ENCODE peak calls at places on chromosomes 7 and 10, in seven cellular contexts. B, I, R, G, K, H and V are unnamed samples.

GRCh38 chr7:22826593-22826992 is 3.9 kb upstream of the TOMM7 start:
- DNase-seq in H (no peak), B (no peak), I (no peak), G (no peak), R (no peak), K (no peak), V (no peak)

GRCh38 chr7:66528652-66529051 is 100.0 kb upstream of the KCTD7 start:
- DNase-seq in H (no peak), G (no peak), I (no peak), B (no peak), R (no peak), K (no peak), V (no peak)

GRCh38 chr7:139535252-139535651 is 11.8 kb downstream of the CLEC2L start:
- DNase-seq in R (no peak), H (no peak), I (no peak), B (no peak), K (no peak), G (no peak), V (no peak)

GRCh38 chr10:123563994-123564393 is 102.2 kb upstream of the GPR26 start:
- DNase-seq in H (no peak), G (no peak), I (no peak), R (peak), B (no peak), K (no peak), V (no peak)

GRCh38 chr10:80136134-80136571 is 3.6 kb downstream of the PLAC9 start:
- DNase-seq in K (no peak), B (peak), G (peak), R (peak), I (peak), H (no peak), V (no peak)

GRCh38 chr10:3775671-3776551 is 9.1 kb downstream of the KLF6 start:
- DNase-seq in G (peak), H (peak), B (no peak), R (peak), I (no peak), K (no peak), V (peak)

GRCh38 chr10:116287906-116288501 is 15.0 kb upstream of the GFRA1 start:
- DNase-seq in B (no peak), R (no peak), G (peak), H (peak), I (no peak), K (peak), V (peak)

GRCh38 chr10:34507217-34507616 is 307.9 kb downstream of the PARD3 start:
- DNase-seq in K (no peak), I (no peak), B (no peak), R (no peak), H (no peak), G (no peak), V (no peak)

GRCh38 chr10:23869996-23870395 is 338.9 kb upstream of the KIAA1217 start:
- DNase-seq in H (no peak), B (no peak), G (no peak), R (no peak), I (no peak), K (no peak), V (no peak)

GRCh38 chr10:5685764-5686240 is 1.2 kb downstream of the TASOR2 start:
- DNase-seq in H (no peak), G (no peak), B (no peak), I (no peak), R (no peak), K (peak), V (no peak)

GRCh38 chr10:102334106-102334505 is 61.4 kb upstream of the NFKB2 start:
- DNase-seq in G (no peak), H (no peak), I (no peak), B (peak), K (peak), R (no peak), V (no peak)

GRCh38 chr10:62384447-62385081 is 10.4 kb downstream of the ZNF365 start:
- DNase-seq in G (no peak), B (no peak), I (no peak), R (no peak), H (no peak), K (no peak), V (no peak)

GRCh38 chr10:80131499-80131901 is 1.0 kb upstream of the PLAC9 start:
- DNase-seq in H (no peak), B (no peak), I (no peak), G (no peak), K (no peak), R (peak), V (no peak)

GRCh38 chr10:623039-623438 is 66.4 kb downstream of the DIP2C start:
- DNase-seq in K (no peak), R (no peak), I (no peak), H (no peak), G (no peak), B (no peak), V (no peak)
- H3K27ac ChIP-seq in K (no peak), R (peak), I (peak), H (no peak), G (no peak), B (no peak), V (peak)

DNA sequence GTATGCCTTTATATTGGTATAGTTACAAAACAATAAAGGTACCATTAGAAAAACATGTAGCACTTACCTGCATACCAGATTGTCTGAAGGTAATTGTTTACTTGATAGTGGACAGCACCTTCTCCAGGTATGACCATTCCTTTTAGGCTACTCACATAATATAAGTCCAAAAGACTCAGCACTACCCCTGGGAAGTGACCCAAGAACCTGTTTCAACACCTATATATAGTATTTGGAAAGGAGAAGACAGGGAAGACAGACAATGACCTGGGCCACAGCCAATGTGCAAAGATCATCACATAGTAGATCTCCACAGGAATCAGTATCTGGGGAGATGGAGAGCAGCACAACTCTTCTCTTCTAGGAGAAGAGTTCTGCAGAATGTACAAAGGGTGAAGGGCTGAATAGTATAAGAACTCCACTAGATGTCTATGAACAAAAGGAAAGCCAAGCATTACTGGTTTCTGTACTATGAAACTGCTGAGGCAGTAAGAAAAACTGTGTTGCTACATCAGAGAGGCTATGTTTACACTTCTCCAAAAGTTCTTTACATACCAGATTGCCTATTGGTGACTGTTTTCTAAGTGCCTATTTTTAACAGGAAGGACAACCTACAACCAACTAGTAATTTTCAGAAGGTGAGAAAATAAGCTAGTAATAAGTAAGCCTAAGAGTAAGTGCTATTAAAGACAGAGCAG is 159.2 kb downstream of the BTAF1 start:
- DNase-seq in R (no peak), G (no peak), B (no peak), K (no peak), I (no peak), H (no peak), V (no peak)
- TF ChIP-seq EP300 in R (no peak), G (no peak), B (no peak), K (no peak), I (no peak), H (no peak), V (no peak)

GRCh38 chr7:111783867-111784266 is 221.6 kb upstream of the IMMP2L start:
- DNase-seq in K (no peak), H (no peak), I (no peak), B (no peak), G (no peak), R (no peak), V (no peak)

GRCh38 chr7:111788426-111788825 is 226.1 kb upstream of the IMMP2L start:
- DNase-seq in H (no peak), R (no peak), I (no peak), G (no peak), K (no peak), B (no peak), V (no peak)

GRCh38 chr7:111784971-111785575 is 222.8 kb upstream of the IMMP2L start:
- DNase-seq in G (no peak), H (no peak), B (no peak), K (no peak), I (no peak), R (no peak), V (no peak)

GRCh38 chr7:111780527-111780926 is 218.2 kb upstream of the IMMP2L start:
- DNase-seq in H (no peak), G (no peak), R (no peak), I (no peak), B (no peak), K (no peak), V (no peak)

GRCh38 chr7:111784311-111784710 is 222.0 kb upstream of the IMMP2L start:
- DNase-seq in R (no peak), I (no peak), B (no peak), K (no peak), G (no peak), H (no peak), V (no peak)
- H3K27ac ChIP-seq in R (no peak), I (no peak), B (no peak), K (no peak), G (no peak), H (no peak), V (no peak)

GRCh38 chr10:35576730-35577129 is 28.4 kb upstream of the GJD4 start:
- DNase-seq in R (no peak), I (no peak), B (no peak), G (no peak), H (no peak), K (no peak), V (no peak)
- TF ChIP-seq EP300 in R (no peak), I (no peak), B (no peak), G (no peak), H (no peak), K (no peak), V (no peak)

DNA sequence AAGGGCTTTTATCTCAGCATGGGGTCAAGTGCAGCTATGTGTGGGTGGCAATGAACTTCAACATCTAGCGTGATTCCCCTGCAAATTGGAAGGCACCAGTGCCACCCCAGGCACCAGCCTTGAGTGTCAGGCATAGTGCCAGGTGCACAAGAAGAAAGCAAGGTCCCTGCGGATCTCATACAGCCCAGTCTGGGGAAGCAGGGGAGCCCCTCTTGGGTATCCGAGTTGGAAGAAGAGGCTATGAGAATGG is 269.0 kb downstream of the RPS24 start:
- DNase-seq in K (no peak), H (no peak), R (no peak), I (no peak), G (no peak), B (no peak), V (no peak)
- H3K27ac ChIP-seq in K (peak), H (peak), R (peak), I (peak), G (no peak), B (peak), V (peak)

GRCh38 chr7:98203964-98204605 is 7.2 kb upstream of the BHLHA15 start:
- DNase-seq in K (no peak), G (no peak), I (no peak), B (no peak), H (no peak), R (no peak), V (no peak)

GRCh38 chr7:98203261-98203963 is 7.8 kb upstream of the BHLHA15 start:
- DNase-seq in I (no peak), R (no peak), G (no peak), K (no peak), B (no peak), H (no peak), V (no peak)

GRCh38 chr7:98204670-98205069 is 6.6 kb upstream of the BHLHA15 start:
- DNase-seq in G (no peak), K (no peak), B (no peak), R (no peak), I (no peak), H (no peak), V (no peak)

GRCh38 chr7:98200364-98200763 is 10.9 kb upstream of the BHLHA15 start:
- DNase-seq in B (no peak), H (no peak), I (no peak), R (no peak), K (no peak), G (no peak), V (no peak)

GRCh38 chr7:98202367-98203195 is 8.7 kb upstream of the BHLHA15 start:
- DNase-seq in R (no peak), K (no peak), B (no peak), G (no peak), H (no peak), I (no peak), V (peak)
- TF ChIP-seq EP300 in R (no peak), K (no peak), B (no peak), G (no peak), H (no peak), I (no peak), V (no peak)